ENCODE peak calls at places on chromosomes 3 and 15, in five cellular contexts. C is HFF-Myc, X is foreskin fibroblast, F is colonic mucosa, K is AG10803. U is an unnamed sample.

GRCh38 chr3:191210032-191210431 is 11.0 kb downstream of the OSTN start:
- DNase-seq in F (no peak), K (no peak), X (no peak), C (no peak), U (no peak)

GRCh38 chr15:71784719-71785118 is 25.6 kb upstream of the NR2E3 start:
- DNase-seq in X (no peak), C (no peak), K (no peak), F (no peak), U (no peak)

GRCh38 chr15:63350178-63350621 is 31.4 kb downstream of the CA12 start:
- DNase-seq in F (no peak), X (no peak), K (no peak), C (no peak), U (no peak)

GRCh38 chr3:64187065-64187959 is 38.0 kb downstream of the PRICKLE2 start:
- DNase-seq in F (peak; percentile 37), X (peak; percentile 90), C (peak; percentile 94), K (peak; percentile 97), U (peak; percentile 97)

GRCh38 chr3:196546537-196546936 is 21.8 kb downstream of the WDR53 start:
- DNase-seq in C (no peak), K (no peak), X (no peak), F (no peak), U (no peak)

GRCh38 chr3:170108955-170109354 is 71.2 kb downstream of the GPR160 start:
- DNase-seq in C (no peak), F (no peak), K (no peak), X (no peak), U (no peak)

GRCh38 chr3:139136459-139137190 is 91.9 kb upstream of the PRR23C start:
- DNase-seq in X (no peak), F (no peak), K (no peak), C (no peak), U (no peak)

GRCh38 chr3:158539414-158540014 is 31.5 kb upstream of the MLF1 start:
- DNase-seq in K (peak; percentile 52), X (peak; percentile 26), C (peak; percentile 36), F (peak; percentile 47), U (peak; percentile 70)

GRCh38 chr3:52171577-52172261 is 17.5 kb upstream of the POC1A start:
- DNase-seq in K (peak; percentile 59), X (peak; percentile 37), C (no peak), F (no peak), U (peak; percentile 58)

GRCh38 chr15:43776101-43776717 is 557 bp downstream of the ELL3 start:
- DNase-seq in X (no peak), F (peak; percentile 62), K (no peak), C (no peak), U (no peak)

GRCh38 chr15:84949845-84950569 is 31.6 kb upstream of the PDE8A start:
- DNase-seq in X (no peak), K (peak; percentile 28), F (no peak), C (no peak), U (no peak)

GRCh38 chr3:16361087-16361486 is 96.1 kb downstream of the OXNAD1 start:
- DNase-seq in C (no peak), F (no peak), K (no peak), X (no peak), U (no peak)

GRCh38 chr15:55357774-55358173 is 38.8 kb downstream of the PIGB start:
- DNase-seq in F (no peak), K (peak; percentile 60), X (peak; percentile 54), C (peak; percentile 17), U (peak; percentile 78)

GRCh38 chr3:30626443-30627181 is 20.2 kb downstream of the TGFBR2 start:
- DNase-seq in F (no peak), K (peak; percentile 68), X (no peak), C (no peak), U (peak; percentile 75)

GRCh38 chr3:195583831-195584542 is at the start of gene APOD:
- DNase-seq in X (peak; percentile 68), K (peak; percentile 59), F (peak; percentile 74), C (peak; percentile 60), U (peak; percentile 75)

GRCh38 chr3:175246234-175246633 is 387.1 kb downstream of the NAALADL2 start:
- DNase-seq in F (no peak), X (no peak), C (no peak), K (no peak), U (no peak)

GRCh38 chr15:51240066-51240465 is 98.3 kb downstream of the CYP19A1 start:
- DNase-seq in F (no peak), X (no peak), C (no peak), K (no peak), U (no peak)

GRCh38 chr15:51244366-51244977 is 93.9 kb downstream of the CYP19A1 start:
- DNase-seq in K (peak; percentile 34), X (no peak), F (no peak), C (no peak), U (peak; percentile 45)

GRCh38 chr15:51237816-51238215 is 100.6 kb downstream of the CYP19A1 start:
- DNase-seq in K (no peak), X (no peak), F (no peak), C (no peak), U (no peak)

GRCh38 chr15:51245628-51246027 is 92.8 kb downstream of the CYP19A1 start:
- DNase-seq in C (no peak), X (no peak), F (no peak), K (no peak), U (no peak)

GRCh38 chr15:51243774-51244173 is 94.6 kb downstream of the CYP19A1 start:
- DNase-seq in K (no peak), C (no peak), F (no peak), X (no peak), U (peak; percentile 40)
- H3K4me3 ChIP-seq in K (no peak overlapping the region), C (no peak overlapping the region), F (no peak overlapping the region), X (no peak overlapping the region), U (no peak overlapping the region)

DNA sequence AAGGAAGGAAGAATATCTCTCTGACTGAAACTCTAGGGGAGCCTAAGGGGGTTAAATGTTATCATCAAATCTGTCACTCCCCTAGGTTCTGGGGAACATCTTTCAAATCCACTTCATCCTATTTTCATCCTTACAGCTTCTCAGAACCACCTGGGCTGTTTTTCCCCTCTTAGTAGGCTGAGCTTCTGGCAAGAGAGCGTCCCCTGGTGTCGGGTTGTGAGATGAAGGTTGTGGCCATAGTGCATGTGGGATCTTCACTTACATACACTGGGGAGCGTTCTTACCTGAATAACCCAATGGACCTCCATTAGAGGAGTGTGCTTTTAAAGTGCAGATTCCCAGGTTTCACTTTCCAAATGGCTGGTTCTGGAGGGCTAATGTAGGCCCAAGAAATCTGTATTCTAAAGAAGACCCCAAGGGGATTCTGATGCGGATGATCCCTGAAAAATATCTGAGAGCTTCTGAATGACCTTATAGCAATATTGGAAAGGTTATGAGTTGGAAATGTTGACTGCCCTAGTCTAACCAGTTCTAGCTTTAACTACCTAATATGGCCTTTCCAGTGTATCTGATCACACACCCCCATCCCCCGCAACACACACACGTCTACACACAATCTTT is 663.7 kb downstream of the AGBL1 start:
- DNase-seq in K (no peak), C (no peak), X (no peak), F (peak; percentile 65), U (peak; percentile 0)
- TF ChIP-seq CTCF in K (peak; percentile 47), C (no peak), X (no peak), F (peak; percentile 58), U (peak; percentile 18)

DNA sequence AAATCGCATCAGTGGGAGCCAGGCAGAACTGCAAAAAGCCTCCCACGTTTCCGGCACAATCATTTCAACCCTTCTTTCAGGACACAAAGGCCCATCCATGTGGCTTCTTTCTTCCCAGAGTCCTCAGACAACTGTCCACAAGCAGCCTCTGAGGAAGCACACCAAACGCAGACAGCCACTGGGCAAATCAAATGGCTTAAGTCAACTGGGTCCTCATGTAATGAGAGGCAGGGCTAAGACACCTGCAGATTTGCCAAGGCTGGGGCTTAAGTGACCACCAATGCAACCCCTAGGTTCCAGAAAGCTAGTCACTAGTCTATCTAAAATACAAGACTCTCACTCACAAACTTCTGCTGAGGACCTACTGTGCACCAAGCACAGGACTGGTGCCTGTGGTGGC is 8.0 kb downstream of the OSBPL10 start:
- DNase-seq in C (no peak), X (no peak), K (no peak), F (no peak), U (no peak)
- H3K4me3 ChIP-seq in C (no peak overlapping the region), X (no peak overlapping the region), K (no peak overlapping the region), F (no peak overlapping the region), U (no peak overlapping the region)

GRCh38 chr15:22895465-22896190 is 57.2 kb downstream of the NIPA2 start:
- DNase-seq in X (peak; percentile 49), C (no peak), F (peak; percentile 56), K (no peak), U (peak; percentile 56)
- TF ChIP-seq CTCF in X (no peak), C (no peak), F (no peak), K (no peak), U (no peak)

DNA sequence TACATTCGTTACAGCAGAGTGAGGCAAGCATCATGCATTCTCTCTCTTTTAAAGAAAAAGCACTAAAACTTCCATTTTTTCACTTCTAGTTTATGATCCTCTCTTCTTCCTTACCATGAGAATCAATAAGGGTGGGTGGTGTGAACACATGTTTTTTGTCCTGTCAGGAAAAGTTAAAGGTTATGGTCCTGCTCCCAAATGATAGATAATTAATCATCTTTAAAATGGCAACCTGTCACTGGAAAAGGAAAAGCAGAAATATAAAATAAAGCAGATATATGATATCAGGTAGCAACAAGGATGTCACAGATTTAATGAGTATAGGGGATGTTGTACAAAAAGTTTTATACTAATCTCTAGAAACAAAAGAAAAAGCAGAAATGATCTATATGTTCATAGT is 56.4 kb upstream of the PHLDB2 start:
- DNase-seq in X (no peak), K (no peak), F (no peak), C (no peak), U (no peak)
- H3K4me3 ChIP-seq in X (no peak overlapping the region), K (no peak overlapping the region), F (no peak overlapping the region), C (no peak overlapping the region), U (no peak overlapping the region)

GRCh38 chr15:40549894-40550293 is 14.9 kb downstream of the CCDC32 start:
- DNase-seq in K (no peak), F (no peak), X (no peak), C (no peak), U (no peak)

GRCh38 chr15:40550381-40551037 is 14.3 kb downstream of the CCDC32 start:
- DNase-seq in F (no peak), C (no peak), X (no peak), K (no peak), U (no peak)

GRCh38 chr15:40543082-40543481 is 21.8 kb downstream of the CCDC32 start:
- DNase-seq in K (no peak), C (no peak), X (no peak), F (no peak), U (no peak)

GRCh38 chr15:40543631-40544294 is 21.1 kb downstream of the CCDC32 start:
- DNase-seq in X (no peak), F (no peak), C (no peak), K (no peak), U (no peak)

GRCh38 chr15:40545457-40545856 is 19.4 kb downstream of the CCDC32 start:
- DNase-seq in X (no peak), K (no peak), C (no peak), F (no peak), U (no peak)
- TF ChIP-seq CTCF in X (no peak), K (no peak), C (no peak), F (no peak), U (no peak)

DNA sequence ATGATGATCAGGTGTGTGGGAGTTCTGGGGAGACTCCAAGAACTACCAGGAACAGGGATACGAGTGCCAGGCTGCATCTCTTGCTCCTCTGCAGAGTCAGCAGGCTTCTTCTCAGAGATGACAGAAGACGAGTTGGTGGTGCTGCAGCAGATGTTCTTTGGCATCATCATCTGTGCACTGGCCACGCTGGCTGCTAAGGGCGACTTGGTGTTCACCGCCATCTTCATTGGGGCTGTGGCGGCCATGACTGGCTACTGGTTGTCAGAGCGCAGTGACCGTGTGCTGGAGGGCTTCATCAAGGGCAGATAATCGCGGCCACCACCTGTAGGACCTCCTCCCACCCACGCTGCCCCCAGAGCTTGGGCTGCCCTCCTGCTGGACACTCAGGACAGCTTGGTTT is 7.9 kb downstream of the PRRT3 start:
- DNase-seq in K (no peak), X (no peak), F (no peak), C (no peak), U (no peak)
- H3K4me3 ChIP-seq in K (no peak overlapping the region), X (no peak overlapping the region), F (no peak overlapping the region), C (no peak overlapping the region), U (no peak overlapping the region)

U was measured in fibroblast of mammary gland.